ENCODE peak calls at places on chromosomes 16 and 17, in six cellular contexts. One of them, this sample, is unnamed.

GRCh38 chr16:58556678-58557077 is 41.4 kb downstream of the SETD6 start:
- DNase-seq in gastrocnemius medialis: no peak
- DNase-seq in CD8-positive, alpha-beta memory T cell: no peak
- DNase-seq in transverse colon: no peak
- DNase-seq in OCI-LY7: no peak
- DNase-seq in tibial nerve: no peak
- DNase-seq in this sample: no peak

GRCh38 chr17:897970-898619 is 81.5 kb downstream of the NXN start:
- DNase-seq in gastrocnemius medialis: no peak
- DNase-seq in transverse colon: no peak
- DNase-seq in tibial nerve: no peak
- DNase-seq in OCI-LY7: no peak
- DNase-seq in CD8-positive, alpha-beta memory T cell: no peak
- DNase-seq in this sample: no peak

GRCh38 chr17:1491406-1492248 is 859 bp downstream of the MYO1C start:
- DNase-seq in tibial nerve: no peak
- DNase-seq in gastrocnemius medialis: no peak
- DNase-seq in OCI-LY7: peak
- DNase-seq in transverse colon: peak
- DNase-seq in CD8-positive, alpha-beta memory T cell: peak
- DNase-seq in this sample: peak

GRCh38 chr16:11586375-11586855 is 304 bp downstream of the LITAF start:
- DNase-seq in tibial nerve: no peak
- DNase-seq in OCI-LY7: no peak
- DNase-seq in gastrocnemius medialis: no peak
- DNase-seq in CD8-positive, alpha-beta memory T cell: no peak
- DNase-seq in transverse colon: no peak
- DNase-seq in this sample: no peak

GRCh38 chr16:69294051-69294450 is 17.1 kb upstream of the VPS4A start:
- DNase-seq in gastrocnemius medialis: no peak
- DNase-seq in CD8-positive, alpha-beta memory T cell: no peak
- DNase-seq in OCI-LY7: no peak
- DNase-seq in transverse colon: no peak
- DNase-seq in tibial nerve: no peak
- DNase-seq in this sample: no peak

GRCh38 chr17:68255731-68256538 is 8.1 kb downstream of the AMZ2 start:
- DNase-seq in transverse colon: no peak
- DNase-seq in CD8-positive, alpha-beta memory T cell: no peak
- DNase-seq in OCI-LY7: peak
- DNase-seq in gastrocnemius medialis: no peak
- DNase-seq in tibial nerve: no peak
- DNase-seq in this sample: no peak

GRCh38 chr17:4556996-4557395 is 1.8 kb upstream of the MYBBP1A start:
- DNase-seq in tibial nerve: no peak
- DNase-seq in gastrocnemius medialis: no peak
- DNase-seq in transverse colon: no peak
- DNase-seq in CD8-positive, alpha-beta memory T cell: no peak
- DNase-seq in OCI-LY7: no peak
- DNase-seq in this sample: no peak

GRCh38 chr17:42409467-42410351 is 13.3 kb downstream of the CAVIN1 start:
- DNase-seq in CD8-positive, alpha-beta memory T cell: no peak
- DNase-seq in transverse colon: peak
- DNase-seq in tibial nerve: peak
- DNase-seq in gastrocnemius medialis: peak
- DNase-seq in OCI-LY7: no peak
- DNase-seq in this sample: no peak

GRCh38 chr17:8828517-8828875 is 29.3 kb upstream of the MFSD6L start:
- DNase-seq in transverse colon: no peak
- DNase-seq in gastrocnemius medialis: no peak
- DNase-seq in tibial nerve: no peak
- DNase-seq in OCI-LY7: no peak
- DNase-seq in CD8-positive, alpha-beta memory T cell: no peak
- DNase-seq in this sample: no peak

GRCh38 chr17:57557363-57557762 is 187.7 kb downstream of the CCDC182 start:
- DNase-seq in transverse colon: no peak
- DNase-seq in CD8-positive, alpha-beta memory T cell: no peak
- DNase-seq in OCI-LY7: no peak
- DNase-seq in tibial nerve: no peak
- DNase-seq in gastrocnemius medialis: no peak
- DNase-seq in this sample: no peak

GRCh38 chr16:70758786-70759185 is 42.2 kb downstream of the VAC14 start:
- DNase-seq in CD8-positive, alpha-beta memory T cell: no peak
- DNase-seq in gastrocnemius medialis: no peak
- DNase-seq in transverse colon: no peak
- DNase-seq in tibial nerve: no peak
- DNase-seq in OCI-LY7: no peak
- DNase-seq in this sample: no peak

GRCh38 chr16:79519448-79519847 is 81.1 kb downstream of the MAF start:
- DNase-seq in CD8-positive, alpha-beta memory T cell: no peak
- DNase-seq in gastrocnemius medialis: no peak
- DNase-seq in OCI-LY7: no peak
- DNase-seq in transverse colon: peak
- DNase-seq in tibial nerve: no peak
- DNase-seq in this sample: no peak

GRCh38 chr17:17823433-17824118 is 13.2 kb downstream of the SREBF1 start:
- DNase-seq in CD8-positive, alpha-beta memory T cell: peak
- DNase-seq in transverse colon: peak
- DNase-seq in OCI-LY7: peak
- DNase-seq in gastrocnemius medialis: peak
- DNase-seq in tibial nerve: peak
- DNase-seq in this sample: peak

GRCh38 chr17:14361945-14362508 is 61.1 kb downstream of the HS3ST3B1 start:
- DNase-seq in gastrocnemius medialis: no peak
- DNase-seq in OCI-LY7: no peak
- DNase-seq in transverse colon: no peak
- DNase-seq in tibial nerve: no peak
- DNase-seq in CD8-positive, alpha-beta memory T cell: no peak
- DNase-seq in this sample: no peak

GRCh38 chr17:335691-336090 is 16.9 kb downstream of the RPH3AL start:
- DNase-seq in OCI-LY7: no peak
- DNase-seq in CD8-positive, alpha-beta memory T cell: no peak
- DNase-seq in gastrocnemius medialis: no peak
- DNase-seq in transverse colon: no peak
- DNase-seq in tibial nerve: no peak
- DNase-seq in this sample: no peak

GRCh38 chr17:73307130-73307529 is 4.7 kb downstream of the CDC42EP4 start:
- DNase-seq in transverse colon: peak
- DNase-seq in tibial nerve: no peak
- DNase-seq in OCI-LY7: no peak
- DNase-seq in gastrocnemius medialis: no peak
- DNase-seq in CD8-positive, alpha-beta memory T cell: no peak
- DNase-seq in this sample: peak

GRCh38 chr17:41948747-41949460 is 17.7 kb upstream of the CNP start:
- DNase-seq in tibial nerve: no peak
- DNase-seq in CD8-positive, alpha-beta memory T cell: no peak
- DNase-seq in OCI-LY7: no peak
- DNase-seq in gastrocnemius medialis: no peak
- DNase-seq in transverse colon: no peak
- DNase-seq in this sample: no peak

GRCh38 chr16:31488630-31489564 is 6.0 kb downstream of the SLC5A2 start:
- DNase-seq in transverse colon: no peak
- DNase-seq in OCI-LY7: no peak
- DNase-seq in gastrocnemius medialis: no peak
- DNase-seq in tibial nerve: no peak
- DNase-seq in CD8-positive, alpha-beta memory T cell: peak
- DNase-seq in this sample: no peak

GRCh38 chr16:31485571-31485970 is 2.6 kb downstream of the SLC5A2 start:
- DNase-seq in OCI-LY7: no peak
- DNase-seq in CD8-positive, alpha-beta memory T cell: no peak
- DNase-seq in gastrocnemius medialis: no peak
- DNase-seq in transverse colon: no peak
- DNase-seq in tibial nerve: no peak
- DNase-seq in this sample: no peak

GRCh38 chr16:31487720-31488629 is 5.1 kb downstream of the SLC5A2 start:
- DNase-seq in tibial nerve: no peak
- DNase-seq in gastrocnemius medialis: no peak
- DNase-seq in transverse colon: peak
- DNase-seq in CD8-positive, alpha-beta memory T cell: peak
- DNase-seq in OCI-LY7: no peak
- DNase-seq in this sample: no peak

GRCh38 chr16:31486036-31486435 is 3.1 kb downstream of the SLC5A2 start:
- DNase-seq in transverse colon: no peak
- DNase-seq in OCI-LY7: no peak
- DNase-seq in gastrocnemius medialis: no peak
- DNase-seq in tibial nerve: no peak
- DNase-seq in CD8-positive, alpha-beta memory T cell: no peak
- DNase-seq in this sample: no peak

GRCh38 chr16:31487076-31487719 is 4.3 kb downstream of the SLC5A2 start:
- DNase-seq in transverse colon: no peak
- DNase-seq in gastrocnemius medialis: no peak
- DNase-seq in CD8-positive, alpha-beta memory T cell: no peak
- DNase-seq in OCI-LY7: no peak
- DNase-seq in tibial nerve: no peak
- DNase-seq in this sample: no peak
- H3K4me3 ChIP-seq in transverse colon: peak
- H3K4me3 ChIP-seq in gastrocnemius medialis: peak
- H3K4me3 ChIP-seq in CD8-positive, alpha-beta memory T cell: peak
- H3K4me3 ChIP-seq in OCI-LY7: peak
- H3K4me3 ChIP-seq in tibial nerve: peak
- H3K4me3 ChIP-seq in this sample: peak

GRCh38 chr17:20721151-20721550 is 141.6 kb downstream of the CDRT15L2 start:
- DNase-seq in transverse colon: no peak
- DNase-seq in tibial nerve: no peak
- DNase-seq in gastrocnemius medialis: no peak
- DNase-seq in CD8-positive, alpha-beta memory T cell: no peak
- DNase-seq in OCI-LY7: no peak
- DNase-seq in this sample: no peak
- H3K4me3 ChIP-seq in transverse colon: no peak
- H3K4me3 ChIP-seq in tibial nerve: no peak
- H3K4me3 ChIP-seq in gastrocnemius medialis: no peak
- H3K4me3 ChIP-seq in CD8-positive, alpha-beta memory T cell: no peak
- H3K4me3 ChIP-seq in OCI-LY7: no peak
- H3K4me3 ChIP-seq in this sample: no peak

DNA sequence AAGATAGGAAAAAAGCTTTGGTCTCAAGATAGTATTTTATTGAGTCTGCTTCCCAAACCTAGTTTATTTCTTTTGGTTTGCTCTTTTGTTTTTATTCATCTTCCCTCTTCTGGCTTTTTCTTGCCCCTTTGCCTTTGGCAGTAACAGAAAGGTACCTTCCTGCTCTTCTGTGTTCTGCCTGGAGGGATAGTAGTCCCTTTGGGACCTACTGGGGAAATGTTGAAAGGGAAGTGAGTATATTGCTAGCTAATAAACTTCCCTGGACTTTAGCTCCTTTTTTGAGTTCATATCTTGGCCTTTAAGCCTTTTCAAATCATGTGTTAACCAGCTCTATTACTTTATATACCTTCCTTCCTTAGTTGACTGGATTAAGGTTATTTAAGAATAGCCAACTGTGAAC is 46.0 kb downstream of the OMG start:
- DNase-seq in tibial nerve: no peak
- DNase-seq in transverse colon: no peak
- DNase-seq in CD8-positive, alpha-beta memory T cell: no peak
- DNase-seq in gastrocnemius medialis: no peak
- DNase-seq in OCI-LY7: no peak
- DNase-seq in this sample: no peak
- H3K4me3 ChIP-seq in tibial nerve: no peak
- H3K4me3 ChIP-seq in transverse colon: no peak
- H3K4me3 ChIP-seq in CD8-positive, alpha-beta memory T cell: no peak
- H3K4me3 ChIP-seq in gastrocnemius medialis: no peak
- H3K4me3 ChIP-seq in OCI-LY7: no peak
- H3K4me3 ChIP-seq in this sample: no peak

GRCh38 chr16:49755291-49755611 is 100.7 kb downstream of the ZNF423 start:
- DNase-seq in transverse colon: no peak
- DNase-seq in CD8-positive, alpha-beta memory T cell: no peak
- DNase-seq in gastrocnemius medialis: no peak
- DNase-seq in OCI-LY7: no peak
- DNase-seq in tibial nerve: no peak
- DNase-seq in this sample: no peak
- H3K4me3 ChIP-seq in transverse colon: no peak
- H3K4me3 ChIP-seq in CD8-positive, alpha-beta memory T cell: no peak
- H3K4me3 ChIP-seq in gastrocnemius medialis: peak
- H3K4me3 ChIP-seq in OCI-LY7: no peak
- H3K4me3 ChIP-seq in tibial nerve: peak
- H3K4me3 ChIP-seq in this sample: peak

DNA sequence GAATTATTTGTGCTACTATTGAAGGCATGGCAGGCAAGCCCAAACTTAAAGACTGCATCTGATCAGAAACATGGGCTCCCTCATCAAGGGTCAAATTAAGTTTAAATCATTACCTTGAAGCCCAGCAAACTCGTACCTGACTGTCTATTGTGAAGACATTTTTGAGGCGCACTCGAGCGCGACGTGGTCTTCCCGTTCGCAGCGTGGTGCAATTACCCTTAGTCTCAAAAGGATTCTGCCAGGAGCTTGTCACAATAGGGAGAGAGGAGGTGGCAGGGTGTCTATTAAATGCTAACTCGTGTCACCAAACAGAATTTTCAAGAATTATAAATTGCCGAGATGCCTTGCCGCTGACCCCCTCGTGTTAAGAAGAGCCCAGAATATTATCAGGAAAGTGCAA is 110.5 kb downstream of the ZNF423 start:
- DNase-seq in tibial nerve: no peak
- DNase-seq in transverse colon: no peak
- DNase-seq in CD8-positive, alpha-beta memory T cell: no peak
- DNase-seq in OCI-LY7: no peak
- DNase-seq in gastrocnemius medialis: no peak
- DNase-seq in this sample: no peak
- H3K4me3 ChIP-seq in tibial nerve: no peak
- H3K4me3 ChIP-seq in transverse colon: no peak
- H3K4me3 ChIP-seq in CD8-positive, alpha-beta memory T cell: no peak
- H3K4me3 ChIP-seq in OCI-LY7: no peak
- H3K4me3 ChIP-seq in gastrocnemius medialis: no peak
- H3K4me3 ChIP-seq in this sample: no peak

GRCh38 chr16:56988161-56988947 is 1.0 kb upstream of the NLRC5 start:
- DNase-seq in tibial nerve: no peak
- DNase-seq in transverse colon: peak
- DNase-seq in OCI-LY7: no peak
- DNase-seq in CD8-positive, alpha-beta memory T cell: no peak
- DNase-seq in gastrocnemius medialis: no peak
- DNase-seq in this sample: no peak

GRCh38 chr16:56989988-56990387 is 631 bp downstream of the NLRC5 start:
- DNase-seq in CD8-positive, alpha-beta memory T cell: no peak
- DNase-seq in OCI-LY7: no peak
- DNase-seq in transverse colon: peak
- DNase-seq in tibial nerve: no peak
- DNase-seq in gastrocnemius medialis: no peak
- DNase-seq in this sample: no peak

GRCh38 chr16:56988948-56989945 is at the start of gene NLRC5:
- DNase-seq in CD8-positive, alpha-beta memory T cell: peak
- DNase-seq in tibial nerve: peak
- DNase-seq in transverse colon: peak
- DNase-seq in OCI-LY7: peak
- DNase-seq in gastrocnemius medialis: peak
- DNase-seq in this sample: peak

GRCh38 chr16:56993204-56993603 is 3.8 kb downstream of the NLRC5 start:
- DNase-seq in OCI-LY7: no peak
- DNase-seq in gastrocnemius medialis: no peak
- DNase-seq in transverse colon: no peak
- DNase-seq in CD8-positive, alpha-beta memory T cell: no peak
- DNase-seq in tibial nerve: no peak
- DNase-seq in this sample: no peak

GRCh38 chr16:56990407-56991286 is 1.3 kb downstream of the NLRC5 start:
- DNase-seq in transverse colon: peak
- DNase-seq in gastrocnemius medialis: no peak
- DNase-seq in CD8-positive, alpha-beta memory T cell: no peak
- DNase-seq in OCI-LY7: no peak
- DNase-seq in tibial nerve: no peak
- DNase-seq in this sample: no peak
- H3K4me3 ChIP-seq in transverse colon: no peak
- H3K4me3 ChIP-seq in gastrocnemius medialis: peak
- H3K4me3 ChIP-seq in CD8-positive, alpha-beta memory T cell: peak
- H3K4me3 ChIP-seq in OCI-LY7: peak
- H3K4me3 ChIP-seq in tibial nerve: peak
- H3K4me3 ChIP-seq in this sample: peak